ENCODE peak calls at places on chromosomes 13 and 19, in five cellular contexts. H is tibial nerve; B is CD8-positive, alpha-beta T cell; L is thoracic aorta; J is SK-N-SH. N is an unnamed sample.

GRCh38 chr19:4077800-4078683 is 11.3 kb upstream of the ZBTB7A start:
- DNase-seq in H (peak), B (no peak), L (no peak), J (no peak), N (no peak)

GRCh38 chr19:43624933-43625332 is 5.5 kb upstream of the ZNF428 start:
- DNase-seq in H (no peak), B (peak), L (no peak), J (no peak), N (peak)

GRCh38 chr19:5128932-5129389 is 160.0 kb downstream of the KDM4B start:
- DNase-seq in H (no peak), B (no peak), L (no peak), J (no peak), N (no peak)

GRCh38 chr13:42924290-42924803 is 67.7 kb downstream of the EPSTI1 start:
- DNase-seq in H (no peak), B (no peak), L (no peak), J (no peak), N (no peak)

GRCh38 chr19:7888145-7888825 is at the start of gene LRRC8E:
- DNase-seq in H (no peak), B (no peak), L (no peak), J (peak), N (no peak)

GRCh38 chr19:38337360-38337653 is 1.7 kb downstream of the CATSPERG start:
- DNase-seq in H (no peak), B (no peak), L (no peak), J (peak), N (no peak)

GRCh38 chr19:23917856-23918255 is 3.2 kb downstream of the ZNF726 start:
- DNase-seq in H (no peak), B (no peak), L (no peak), J (no peak), N (no peak)

GRCh38 chr13:43785166-43785680 is 1.5 kb downstream of the ENOX1 start:
- DNase-seq in H (no peak), B (no peak), L (no peak), J (no peak), N (no peak)

GRCh38 chr19:3310711-3311110 is 55.7 kb upstream of the NFIC start:
- DNase-seq in H (no peak), B (no peak), L (no peak), J (no peak), N (no peak)

GRCh38 chr13:32443111-32443510 is 15.2 kb upstream of the N4BP2L1 start:
- DNase-seq in H (no peak), B (peak), L (no peak), J (peak), N (no peak)

GRCh38 chr19:5436948-5437306 is 18.3 kb upstream of the ZNRF4 start:
- DNase-seq in H (no peak), B (no peak), L (no peak), J (no peak), N (no peak)

GRCh38 chr19:571127-571974 is 1.0 kb upstream of the BSG start:
- DNase-seq in H (no peak), B (peak), L (no peak), J (no peak), N (no peak)

GRCh38 chr13:90947976-90948375 is 399.5 kb upstream of the MIR17HG start:
- DNase-seq in H (no peak), B (no peak), L (no peak), J (no peak), N (no peak)

GRCh38 chr13:45004096-45004495 is 14.8 kb downstream of the GPALPP1 start:
- DNase-seq in H (no peak), B (no peak), L (no peak), J (no peak), N (no peak)

GRCh38 chr19:3368441-3368795 is 2.0 kb downstream of the NFIC start:
- DNase-seq in H (no peak), B (no peak), L (no peak), J (no peak), N (no peak)

GRCh38 chr19:55353803-55354697 is 469 bp downstream of the COX6B2 start:
- DNase-seq in H (no peak), B (peak), L (no peak), J (peak), N (no peak)

GRCh38 chr19:45819769-45820168 is 4.7 kb upstream of the RSPH6A start:
- DNase-seq in H (no peak), B (no peak), L (no peak), J (no peak), N (no peak)

GRCh38 chr19:42172261-42172660 is 40.0 kb upstream of the POU2F2 start:
- DNase-seq in H (no peak), B (no peak), L (no peak), J (no peak), N (no peak)

GRCh38 chr13:70809588-70809987 is 701.3 kb upstream of the KLHL1 start:
- DNase-seq in H (no peak), B (no peak), L (no peak), J (no peak), N (no peak)

GRCh38 chr13:92510416-92510815 is 716.2 kb upstream of the GPC6 start:
- DNase-seq in H (no peak), B (no peak), L (no peak), J (no peak), N (no peak)

GRCh38 chr13:49400755-49401659 is 42.9 kb downstream of the CAB39L start:
- DNase-seq in H (no peak), B (no peak), L (no peak), J (peak), N (no peak)

GRCh38 chr19:33427801-33428626 is 54.5 kb downstream of the CEBPG start:
- DNase-seq in H (no peak), B (no peak), L (no peak), J (no peak), N (no peak)

GRCh38 chr13:102392810-102393209 is 9.0 kb downstream of the FGF14 start:
- DNase-seq in H (no peak), B (no peak), L (no peak), J (no peak), N (no peak)

GRCh38 chr19:3986260-3987041 is 1.2 kb upstream of the EEF2 start:
- DNase-seq in H (no peak), B (peak), L (no peak), J (peak), N (no peak)

GRCh38 chr13:40809471-40809870 is 20.1 kb downstream of the SLC25A15 start:
- DNase-seq in H (no peak), B (no peak), L (no peak), J (no peak), N (no peak)

GRCh38 chr19:40332669-40333068 is 15.5 kb downstream of the C19orf47 start:
- DNase-seq in H (no peak), B (no peak), L (no peak), J (no peak), N (no peak)

GRCh38 chr19:11881151-11881800 is 6.3 kb upstream of the ZNF69 start:
- DNase-seq in H (no peak), B (peak), L (no peak), J (peak), N (peak)

GRCh38 chr19:41499899-41500298 is 56.9 kb downstream of the ERICH4 start:
- DNase-seq in H (no peak), B (no peak), L (no peak), J (no peak), N (no peak)

GRCh38 chr13:112335135-112335534 is 41.0 kb upstream of the SPACA7 start:
- DNase-seq in H (no peak), B (no peak), L (no peak), J (no peak), N (no peak)

GRCh38 chr19:55103190-55103589 is 14.2 kb downstream of the PPP1R12C start:
- DNase-seq in H (no peak), B (no peak), L (no peak), J (no peak), N (no peak)

GRCh38 chr19:29516821-29517395 is 8.9 kb upstream of the VSTM2B start:
- DNase-seq in H (no peak), B (no peak), L (no peak), J (no peak), N (no peak)

GRCh38 chr19:33699754-33700407 is 78.1 kb downstream of the CHST8 start:
- DNase-seq in H (no peak), B (no peak), L (no peak), J (no peak), N (peak)

GRCh38 chr13:48603375-48603774 is 50.4 kb upstream of the CYSLTR2 start:
- DNase-seq in H (no peak), B (no peak), L (no peak), J (no peak), N (no peak)

GRCh38 chr13:20482275-20482761 is 43.3 kb downstream of the CRYL1 start:
- DNase-seq in H (peak), B (no peak), L (no peak), J (peak), N (no peak)

GRCh38 chr13:42907745-42908144 is 84.3 kb downstream of the EPSTI1 start:
- DNase-seq in H (no peak), B (no peak), L (no peak), J (no peak), N (no peak)

GRCh38 chr19:44689290-44690130 is 9.4 kb upstream of the CEACAM16 start:
- DNase-seq in H (peak), B (peak), L (peak), J (peak), N (no peak)

GRCh38 chr19:2850256-2850925 is 9.1 kb downstream of the ZNF555 start:
- DNase-seq in H (no peak), B (no peak), L (no peak), J (no peak), N (no peak)

GRCh38 chr13:33757713-33758112 is 60.2 kb upstream of the RFC3 start:
- DNase-seq in H (no peak), B (no peak), L (no peak), J (no peak), N (no peak)

GRCh38 chr13:46052314-46053161 is at the start of gene ZC3H13:
- DNase-seq in H (peak), B (peak), L (peak), J (peak), N (peak)
- TF ChIP-seq CTCF in H (peak), B (peak), L (peak), J (peak), N (peak)

GRCh38 chr19:50549927-50550593 is 18.2 kb downstream of the LRRC4B start:
- DNase-seq in H (no peak), B (no peak), L (no peak), J (no peak), N (no peak)

GRCh38 chr19:50548191-50549058 is 19.8 kb downstream of the LRRC4B start:
- DNase-seq in H (no peak), B (no peak), L (no peak), J (no peak), N (no peak)

GRCh38 chr19:50549059-50549926 is 18.9 kb downstream of the LRRC4B start:
- DNase-seq in H (no peak), B (no peak), L (no peak), J (no peak), N (no peak)

GRCh38 chr19:50546527-50547221 is 21.6 kb downstream of the LRRC4B start:
- DNase-seq in H (no peak), B (no peak), L (no peak), J (no peak), N (no peak)

GRCh38 chr19:50547385-50548190 is 20.6 kb downstream of the LRRC4B start:
- DNase-seq in H (no peak), B (no peak), L (no peak), J (peak), N (no peak)
- TF ChIP-seq CTCF in H (no peak), B (no peak), L (no peak), J (no peak), N (no peak)

DNA sequence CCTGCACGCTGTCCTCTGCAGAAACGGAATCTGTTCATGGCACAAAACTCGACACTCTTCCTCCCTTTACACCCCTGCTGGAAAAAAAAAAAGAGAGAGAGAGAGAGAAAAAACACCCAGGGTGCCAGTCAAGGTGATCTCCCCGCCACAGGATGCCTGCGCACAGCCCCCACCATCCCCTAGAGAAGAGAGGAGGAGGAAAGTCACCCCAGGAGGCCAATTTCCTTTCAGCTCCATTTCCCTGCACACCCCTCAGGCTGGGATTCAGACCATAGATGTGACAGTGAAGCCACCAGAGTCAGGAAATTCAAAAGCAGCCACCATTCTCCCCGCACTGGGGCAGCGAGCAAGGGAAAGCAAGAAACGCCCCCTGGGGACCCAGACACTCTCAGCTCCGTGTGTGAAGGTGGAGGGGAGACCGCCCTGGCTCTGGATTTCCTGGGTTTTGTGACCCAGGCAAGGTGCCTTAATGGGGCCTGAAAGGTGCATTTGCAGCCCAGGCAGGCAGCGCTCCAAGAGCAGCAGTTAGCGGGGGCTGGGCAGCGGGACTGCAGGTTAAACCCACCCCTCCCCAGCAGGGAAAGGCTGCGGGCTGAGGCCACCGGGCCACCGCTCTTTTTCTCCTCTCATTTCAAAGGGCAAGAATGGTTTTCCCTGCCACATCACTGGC is 84.0 kb upstream of the TM9SF2 start:
- DNase-seq in H (no peak), B (peak), L (no peak), J (no peak), N (no peak)
- TF ChIP-seq CTCF in H (no peak), B (no peak), L (no peak), J (no peak), N (no peak)

GRCh38 chr19:13002389-13002898 is 7.2 kb downstream of the NFIX start:
- DNase-seq in H (no peak), B (no peak), L (no peak), J (peak), N (no peak)
- TF ChIP-seq CTCF in H (no peak), B (no peak), L (no peak), J (no peak), N (no peak)

GRCh38 chr19:10230155-10230903 is 802 bp downstream of the S1PR2 start:
- DNase-seq in H (peak), B (peak), L (no peak), J (peak), N (peak)
- TF ChIP-seq CTCF in H (peak), B (no peak), L (no peak), J (no peak), N (no peak)

GRCh38 chr19:19151418-19151817 is 13.1 kb upstream of the TMEM161A start:
- DNase-seq in H (no peak), B (no peak), L (no peak), J (no peak), N (no peak)

GRCh38 chr19:19146865-19147264 is 8.6 kb upstream of the TMEM161A start:
- DNase-seq in H (no peak), B (no peak), L (no peak), J (no peak), N (no peak)

GRCh38 chr19:19147344-19147743 is 9.1 kb upstream of the TMEM161A start:
- DNase-seq in H (no peak), B (no peak), L (no peak), J (no peak), N (no peak)

GRCh38 chr19:19146000-19146608 is 7.8 kb upstream of the TMEM161A start:
- DNase-seq in H (peak), B (peak), L (no peak), J (peak), N (peak)

DNA sequence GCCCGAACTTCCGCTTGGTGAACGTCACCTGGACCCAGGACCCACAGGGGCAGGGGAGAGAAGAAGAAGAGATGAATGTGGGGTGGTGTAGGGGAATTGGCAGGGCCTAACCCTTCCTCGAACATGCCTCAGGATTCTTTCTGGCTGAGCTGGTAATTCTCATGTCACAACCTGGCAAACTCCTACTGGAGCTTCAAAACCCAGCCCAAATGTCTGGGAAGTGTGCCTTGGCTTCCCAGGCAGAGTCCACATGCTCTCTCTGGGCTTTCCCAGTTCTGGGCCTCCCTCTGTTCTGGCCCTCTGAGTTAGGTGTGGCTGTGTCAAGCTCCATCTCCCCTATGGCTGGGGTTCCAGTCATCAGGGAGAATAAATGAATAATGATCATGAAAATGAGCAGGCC is 11.1 kb upstream of the TMEM161A start:
- DNase-seq in H (no peak), B (no peak), L (no peak), J (no peak), N (no peak)
- TF ChIP-seq CTCF in H (no peak), B (no peak), L (no peak), J (no peak), N (no peak)

N was measured in CD14-positive monocyte.